ENCODE peak calls at places on chromosomes 16 and 17, in six cellular contexts. G, F, T, N, A and B are unnamed samples.

GRCh38 chr17:43591750-43592562 is 45.8 kb upstream of the ETV4 start:
- DNase-seq in T (no peak), A (no peak), G (peak; percentile 94), N (no peak), F (no peak), B (peak; percentile 52)

GRCh38 chr17:320139-320538 is 32.5 kb downstream of the RPH3AL start:
- DNase-seq in T (no peak), N (no peak), G (no peak), F (no peak), A (no peak), B (no peak)

GRCh38 chr16:66204761-66205160 is 161.7 kb upstream of the CDH5 start:
- DNase-seq in G (no peak), F (no peak), N (no peak), A (no peak), T (no peak), B (no peak)

GRCh38 chr17:45768000-45768399 is 16.1 kb upstream of the CRHR1 start:
- DNase-seq in F (no peak), G (no peak), A (no peak), T (no peak), N (no peak), B (no peak)

GRCh38 chr16:80323187-80323807 is 217.5 kb upstream of the DYNLRB2 start:
- DNase-seq in G (no peak), T (no peak), A (no peak), N (no peak), F (no peak), B (no peak)

GRCh38 chr17:12574525-12574924 is 91.2 kb upstream of the MYOCD start:
- DNase-seq in A (no peak), F (no peak), N (no peak), T (no peak), G (no peak), B (no peak)

GRCh38 chr16:10949424-10949970 is 5.1 kb downstream of the CLEC16A start:
- DNase-seq in A (no peak), G (no peak), T (peak; percentile 42), F (no peak), N (peak; percentile 91), B (peak; percentile 95)

GRCh38 chr17:80724723-80725388 is 180.2 kb downstream of the RPTOR start:
- DNase-seq in T (peak; percentile 33), A (no peak), N (no peak), G (no peak), F (no peak), B (no peak)

GRCh38 chr17:50766222-50767023 is 895 bp downstream of the ANKRD40CL start:
- DNase-seq in T (no peak), F (no peak), G (no peak), N (no peak), A (peak; percentile 59), B (no peak)

GRCh38 chr16:15398618-15399316 is 3.2 kb downstream of the MPV17L start:
- DNase-seq in N (no peak), G (no peak), A (peak; percentile 95), F (no peak), T (no peak), B (no peak)

GRCh38 chr16:72969146-72969545 is 78.8 kb downstream of the ZFHX3 start:
- DNase-seq in N (no peak), T (no peak), A (no peak), G (no peak), F (no peak), B (peak; percentile 68)

GRCh38 chr17:79338589-79338988 is 264.0 kb downstream of the ENGASE start:
- DNase-seq in T (peak; percentile 35), G (no peak), N (no peak), A (no peak), F (no peak), B (no peak)

GRCh38 chr17:4742629-4743028 is 2.9 kb upstream of the CXCL16 start:
- DNase-seq in G (no peak), N (no peak), F (no peak), A (no peak), T (no peak), B (no peak)

GRCh38 chr17:41967141-41967920 is 736 bp downstream of the CNP start:
- DNase-seq in N (no peak), A (peak; percentile 82), T (no peak), F (peak; percentile 46), G (no peak), B (no peak)

GRCh38 chr17:67959510-67959909 is 36.8 kb downstream of the C17orf58 start:
- DNase-seq in T (no peak), N (no peak), G (no peak), F (no peak), A (no peak), B (no peak)

GRCh38 chr16:8720080-8720966 is 45.9 kb downstream of the ABAT start:
- DNase-seq in A (peak; percentile 85), N (no peak), F (no peak), T (no peak), G (no peak), B (peak; percentile 22)

GRCh38 chr17:27613425-27613824 is 17.6 kb upstream of the LGALS9 start:
- DNase-seq in F (peak; percentile 42), T (no peak), G (no peak), A (no peak), N (no peak), B (no peak)

GRCh38 chr16:49096191-49096945 is 185.3 kb downstream of the CBLN1 start:
- DNase-seq in F (no peak), N (no peak), A (peak; percentile 13), T (no peak), G (no peak), B (no peak)

GRCh38 chr17:43212641-43213490 is 1.2 kb downstream of the TMEM106A start:
- DNase-seq in T (no peak), A (no peak), N (peak; percentile 37), G (no peak), F (no peak), B (peak; percentile 57)

GRCh38 chr16:80751167-80751566 is 53.2 kb downstream of the CDYL2 start:
- DNase-seq in F (no peak), T (no peak), G (peak; percentile 51), N (no peak), A (no peak), B (no peak)

GRCh38 chr17:38921756-38922411 is 3.5 kb upstream of the LASP1NB start:
- DNase-seq in N (no peak), F (no peak), A (no peak), T (no peak), G (no peak), B (no peak)

GRCh38 chr16:31568577-31569359 is 41.1 kb downstream of the AHSP start:
- DNase-seq in A (no peak), N (no peak), G (no peak), T (no peak), F (no peak), B (no peak)

GRCh38 chr16:84830765-84831384 is 11.1 kb downstream of the CRISPLD2 start:
- DNase-seq in T (no peak), A (no peak), N (no peak), F (no peak), G (no peak), B (no peak)

GRCh38 chr16:11181242-11181888 is 74.6 kb downstream of the SOCS1 start:
- DNase-seq in N (no peak), A (no peak), F (no peak), T (no peak), G (no peak), B (no peak)

GRCh38 chr16:15672514-15673167 is 22.6 kb downstream of the NDE1 start:
- DNase-seq in A (peak; percentile 100), G (peak; percentile 99), T (peak; percentile 90), F (no peak), N (no peak), B (peak; percentile 97)

GRCh38 chr16:12518238-12519004 is 285.3 kb downstream of the CPPED1 start:
- DNase-seq in T (no peak), N (no peak), F (no peak), G (no peak), A (no peak), B (no peak)

GRCh38 chr17:71527311-71527710 is 593.5 kb upstream of the SOX9 start:
- DNase-seq in A (no peak), T (no peak), G (no peak), N (no peak), F (no peak), B (no peak)

DNA sequence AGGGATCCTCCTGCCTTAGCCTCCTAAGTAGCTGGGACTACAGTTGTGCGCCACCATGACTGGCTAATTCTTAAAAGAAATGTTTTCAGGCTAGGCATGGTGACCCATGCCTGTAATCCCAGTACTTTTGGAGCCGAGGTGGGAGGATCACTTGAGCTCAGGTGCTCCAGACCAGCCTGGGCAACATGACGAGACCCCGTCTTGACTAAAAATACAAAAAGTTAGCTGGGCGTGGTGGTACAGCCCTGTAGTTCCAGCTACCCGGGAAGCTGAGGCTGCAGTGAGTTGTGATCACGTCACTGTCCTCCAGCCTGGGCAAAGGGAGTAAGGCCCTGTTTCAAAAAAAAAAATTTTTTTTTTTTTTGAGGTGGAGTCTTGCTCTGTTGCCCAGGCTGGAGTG is 173.1 kb downstream of the SEC14L1 start:
- DNase-seq in T (no peak), F (no peak), N (no peak), A (no peak), G (no peak), B (no peak)
- TF ChIP-seq MYC in T (no peak), F (no peak), N (no peak), A (no peak), G (no peak), B (no peak)

DNA sequence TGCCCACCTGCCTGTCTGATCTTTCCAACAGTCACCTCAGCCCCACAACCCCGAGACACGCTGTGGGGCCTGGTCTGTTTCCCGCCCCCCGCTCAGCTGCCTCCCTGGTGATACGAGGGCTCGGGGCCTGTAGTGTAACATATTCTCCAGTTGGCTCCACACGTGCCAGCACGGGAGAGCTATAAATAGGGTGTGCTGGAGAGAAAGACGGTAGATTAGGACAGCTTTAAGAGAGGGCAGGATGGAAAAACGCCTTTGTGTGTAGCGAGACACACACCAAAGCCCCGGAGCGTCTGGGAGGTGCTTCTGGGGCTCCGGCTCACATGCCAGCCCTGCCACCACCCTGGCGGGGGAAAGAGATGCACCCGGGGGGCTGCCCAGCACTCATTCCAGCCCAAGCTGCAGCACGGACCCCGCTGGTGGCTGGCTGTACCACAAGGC is 7.4 kb upstream of the MTSS2 start:
- DNase-seq in G (no peak), N (no peak), T (no peak), A (no peak), F (no peak), B (no peak)
- TF ChIP-seq POLR2A in G (no peak), N (no peak), T (no peak), A (no peak), F (no peak), B (no peak)

GRCh38 chr17:20173091-20173490 is 163.9 kb downstream of the SPECC1 start:
- DNase-seq in G (no peak), A (peak; percentile 12), F (no peak), N (no peak), T (no peak), B (no peak)

GRCh38 chr17:20170085-20170484 is 160.9 kb downstream of the SPECC1 start:
- DNase-seq in G (no peak), F (no peak), A (no peak), T (no peak), N (no peak), B (no peak)

GRCh38 chr17:20172378-20172775 is 163.2 kb downstream of the SPECC1 start:
- DNase-seq in N (no peak), T (no peak), F (no peak), G (no peak), A (no peak), B (no peak)

GRCh38 chr17:20174588-20175265 is 165.6 kb downstream of the SPECC1 start:
- DNase-seq in G (no peak), A (no peak), F (peak; percentile 25), N (no peak), T (no peak), B (no peak)

GRCh38 chr17:20171741-20172377 is 162.7 kb downstream of the SPECC1 start:
- DNase-seq in T (no peak), N (no peak), G (no peak), A (peak; percentile 27), F (no peak), B (no peak)
- TF ChIP-seq MYC in T (no peak), N (no peak), G (no peak), A (no peak), F (no peak), B (no peak)

GRCh38 chr16:51524555-51525373 is 373.7 kb upstream of the SALL1 start:
- DNase-seq in A (no peak), N (no peak), T (peak; percentile 59), F (no peak), G (no peak), B (peak; percentile 7)
- TF ChIP-seq POLR2A in A (no peak), N (no peak), T (no peak), F (no peak), G (no peak), B (no peak)